ENCODE peak calls at places on chromosome 15, in ten cellular contexts. One of them, this sample, is unnamed.
A peak's percentile ranks its signal among the peaks of the same experiment; 100 is the strongest.

GRCh38 chr15:71874245-71874644 is 63.9 kb downstream of the NR2E3 start:
- DNase-seq in aorta: no peak
- DNase-seq in GM23248: no peak
- DNase-seq in colonic mucosa: no peak
- DNase-seq in breast epithelium: no peak
- DNase-seq in heart left ventricle: no peak
- DNase-seq in CD4-positive, alpha-beta T cell: no peak
- DNase-seq in right atrium auricular region: no peak
- DNase-seq in neural progenitor cell: no peak
- DNase-seq in spleen: no peak
- DNase-seq in this sample: no peak

GRCh38 chr15:74587924-74588323 is 27.7 kb upstream of the CLK3 start:
- DNase-seq in aorta: no peak
- DNase-seq in GM23248: peak; percentile 10
- DNase-seq in colonic mucosa: no peak
- DNase-seq in breast epithelium: no peak
- DNase-seq in heart left ventricle: no peak
- DNase-seq in CD4-positive, alpha-beta T cell: no peak
- DNase-seq in right atrium auricular region: no peak
- DNase-seq in neural progenitor cell: no peak
- DNase-seq in spleen: peak; percentile 13
- DNase-seq in this sample: no peak

GRCh38 chr15:88586401-88587162 is 34.6 kb upstream of the AEN start:
- DNase-seq in aorta: no peak
- DNase-seq in GM23248: peak; percentile 25
- DNase-seq in colonic mucosa: no peak
- DNase-seq in breast epithelium: no peak
- DNase-seq in heart left ventricle: no peak
- DNase-seq in CD4-positive, alpha-beta T cell: no peak
- DNase-seq in right atrium auricular region: no peak
- DNase-seq in neural progenitor cell: no peak
- DNase-seq in spleen: no peak
- DNase-seq in this sample: no peak

GRCh38 chr15:27324871-27325270 is 353.9 kb downstream of the GABRG3 start:
- DNase-seq in aorta: no peak
- DNase-seq in GM23248: no peak
- DNase-seq in colonic mucosa: no peak
- DNase-seq in breast epithelium: no peak
- DNase-seq in heart left ventricle: no peak
- DNase-seq in CD4-positive, alpha-beta T cell: no peak
- DNase-seq in right atrium auricular region: no peak
- DNase-seq in neural progenitor cell: no peak
- DNase-seq in spleen: no peak
- DNase-seq in this sample: no peak

GRCh38 chr15:91867581-91868026 is 14.1 kb downstream of the SLCO3A1 start:
- DNase-seq in aorta: peak; percentile 84
- DNase-seq in GM23248: peak; percentile 97
- DNase-seq in colonic mucosa: peak; percentile 88
- DNase-seq in breast epithelium: peak; percentile 59
- DNase-seq in heart left ventricle: peak; percentile 83
- DNase-seq in CD4-positive, alpha-beta T cell: no peak
- DNase-seq in right atrium auricular region: peak; percentile 88
- DNase-seq in neural progenitor cell: no peak
- DNase-seq in spleen: peak; percentile 83
- DNase-seq in this sample: peak; percentile 57

GRCh38 chr15:60208708-60209107 is 189.1 kb downstream of the ANXA2 start:
- DNase-seq in aorta: no peak
- DNase-seq in GM23248: peak; percentile 9
- DNase-seq in colonic mucosa: no peak
- DNase-seq in breast epithelium: no peak
- DNase-seq in heart left ventricle: no peak
- DNase-seq in CD4-positive, alpha-beta T cell: no peak
- DNase-seq in right atrium auricular region: no peak
- DNase-seq in neural progenitor cell: no peak
- DNase-seq in spleen: no peak
- DNase-seq in this sample: no peak

GRCh38 chr15:68310178-68310810 is 32.7 kb downstream of the FEM1B start:
- DNase-seq in aorta: no peak
- DNase-seq in GM23248: no peak
- DNase-seq in colonic mucosa: peak; percentile 15
- DNase-seq in breast epithelium: no peak
- DNase-seq in heart left ventricle: peak; percentile 57
- DNase-seq in CD4-positive, alpha-beta T cell: no peak
- DNase-seq in right atrium auricular region: peak; percentile 57
- DNase-seq in neural progenitor cell: no peak
- DNase-seq in spleen: peak; percentile 47
- DNase-seq in this sample: no peak

GRCh38 chr15:33021806-33022389 is 172.6 kb downstream of the FMN1 start:
- DNase-seq in aorta: no peak
- DNase-seq in GM23248: peak; percentile 79
- DNase-seq in colonic mucosa: peak; percentile 46
- DNase-seq in breast epithelium: no peak
- DNase-seq in heart left ventricle: no peak
- DNase-seq in CD4-positive, alpha-beta T cell: no peak
- DNase-seq in right atrium auricular region: no peak
- DNase-seq in neural progenitor cell: peak; percentile 70
- DNase-seq in spleen: no peak
- DNase-seq in this sample: peak; percentile 34

GRCh38 chr15:72116680-72117447 is 1.1 kb downstream of the MYO9A start:
- DNase-seq in aorta: peak; percentile 58
- DNase-seq in GM23248: peak; percentile 59
- DNase-seq in colonic mucosa: no peak
- DNase-seq in breast epithelium: no peak
- DNase-seq in heart left ventricle: no peak
- DNase-seq in CD4-positive, alpha-beta T cell: no peak
- DNase-seq in right atrium auricular region: peak; percentile 62
- DNase-seq in neural progenitor cell: peak; percentile 63
- DNase-seq in spleen: no peak
- DNase-seq in this sample: no peak

GRCh38 chr15:76359152-76359551 is 22.6 kb downstream of the ISL2 start:
- DNase-seq in aorta: no peak
- DNase-seq in GM23248: no peak
- DNase-seq in colonic mucosa: no peak
- DNase-seq in breast epithelium: no peak
- DNase-seq in heart left ventricle: no peak
- DNase-seq in CD4-positive, alpha-beta T cell: no peak
- DNase-seq in right atrium auricular region: no peak
- DNase-seq in neural progenitor cell: no peak
- DNase-seq in spleen: no peak
- DNase-seq in this sample: no peak

GRCh38 chr15:92098869-92099268 is 245.4 kb downstream of the SLCO3A1 start:
- DNase-seq in aorta: no peak
- DNase-seq in GM23248: no peak
- DNase-seq in colonic mucosa: peak; percentile 28
- DNase-seq in breast epithelium: no peak
- DNase-seq in heart left ventricle: no peak
- DNase-seq in CD4-positive, alpha-beta T cell: no peak
- DNase-seq in right atrium auricular region: no peak
- DNase-seq in neural progenitor cell: peak; percentile 65
- DNase-seq in spleen: no peak
- DNase-seq in this sample: no peak

GRCh38 chr15:26972636-26973035 is 1.7 kb downstream of the GABRG3 start:
- DNase-seq in aorta: no peak
- DNase-seq in GM23248: peak; percentile 15
- DNase-seq in colonic mucosa: no peak
- DNase-seq in breast epithelium: no peak
- DNase-seq in heart left ventricle: no peak
- DNase-seq in CD4-positive, alpha-beta T cell: no peak
- DNase-seq in right atrium auricular region: no peak
- DNase-seq in neural progenitor cell: no peak
- DNase-seq in spleen: no peak
- DNase-seq in this sample: no peak

GRCh38 chr15:71237456-71238188 is 122.4 kb downstream of the THSD4 start:
- DNase-seq in aorta: no peak
- DNase-seq in GM23248: peak; percentile 100
- DNase-seq in colonic mucosa: peak; percentile 84
- DNase-seq in breast epithelium: no peak
- DNase-seq in heart left ventricle: peak; percentile 82
- DNase-seq in CD4-positive, alpha-beta T cell: no peak
- DNase-seq in right atrium auricular region: peak; percentile 79
- DNase-seq in neural progenitor cell: no peak
- DNase-seq in spleen: no peak
- DNase-seq in this sample: peak; percentile 51

GRCh38 chr15:59244337-59244736 is 37.7 kb downstream of the LDHAL6B start:
- DNase-seq in aorta: no peak
- DNase-seq in GM23248: no peak
- DNase-seq in colonic mucosa: no peak
- DNase-seq in breast epithelium: no peak
- DNase-seq in heart left ventricle: no peak
- DNase-seq in CD4-positive, alpha-beta T cell: no peak
- DNase-seq in right atrium auricular region: no peak
- DNase-seq in neural progenitor cell: no peak
- DNase-seq in spleen: no peak
- DNase-seq in this sample: no peak

GRCh38 chr15:28098360-28098765 is 752 bp downstream of the OCA2 start:
- DNase-seq in aorta: no peak
- DNase-seq in GM23248: no peak
- DNase-seq in colonic mucosa: no peak
- DNase-seq in breast epithelium: no peak
- DNase-seq in heart left ventricle: no peak
- DNase-seq in CD4-positive, alpha-beta T cell: no peak
- DNase-seq in right atrium auricular region: peak; percentile 55
- DNase-seq in neural progenitor cell: no peak
- DNase-seq in spleen: peak; percentile 63
- DNase-seq in this sample: no peak

GRCh38 chr15:86591994-86592746 is 512.5 kb downstream of the AGBL1 start:
- DNase-seq in aorta: no peak
- DNase-seq in GM23248: no peak
- DNase-seq in colonic mucosa: peak; percentile 26
- DNase-seq in breast epithelium: no peak
- DNase-seq in heart left ventricle: peak; percentile 76
- DNase-seq in CD4-positive, alpha-beta T cell: no peak
- DNase-seq in right atrium auricular region: no peak
- DNase-seq in neural progenitor cell: no peak
- DNase-seq in spleen: no peak
- DNase-seq in this sample: no peak

GRCh38 chr15:27906802-27907201 is 192.3 kb downstream of the OCA2 start:
- DNase-seq in aorta: no peak
- DNase-seq in GM23248: no peak
- DNase-seq in colonic mucosa: no peak
- DNase-seq in breast epithelium: no peak
- DNase-seq in heart left ventricle: no peak
- DNase-seq in CD4-positive, alpha-beta T cell: no peak
- DNase-seq in right atrium auricular region: no peak
- DNase-seq in neural progenitor cell: no peak
- DNase-seq in spleen: no peak
- DNase-seq in this sample: no peak

GRCh38 chr15:83206387-83206970 is 1.1 kb downstream of the HDGFL3 start:
- DNase-seq in aorta: no peak
- DNase-seq in GM23248: peak; percentile 38
- DNase-seq in colonic mucosa: peak; percentile 21
- DNase-seq in breast epithelium: no peak
- DNase-seq in heart left ventricle: no peak
- DNase-seq in CD4-positive, alpha-beta T cell: no peak
- DNase-seq in right atrium auricular region: no peak
- DNase-seq in neural progenitor cell: no peak
- DNase-seq in spleen: no peak
- DNase-seq in this sample: no peak
- H3K27ac ChIP-seq in aorta: peak overlapping the region; percentile 85
- H3K27ac ChIP-seq in GM23248: peak overlapping the region; percentile 27
- H3K27ac ChIP-seq in colonic mucosa: peak overlapping the region; percentile 60
- H3K27ac ChIP-seq in breast epithelium: peak overlapping the region; percentile 92
- H3K27ac ChIP-seq in heart left ventricle: peak overlapping the region; percentile 94
- H3K27ac ChIP-seq in CD4-positive, alpha-beta T cell: no peak overlapping the region
- H3K27ac ChIP-seq in right atrium auricular region: peak overlapping the region; percentile 91
- H3K27ac ChIP-seq in neural progenitor cell: peak overlapping the region; percentile 75
- H3K27ac ChIP-seq in spleen: peak overlapping the region; percentile 89
- H3K27ac ChIP-seq in this sample: peak overlapping the region; percentile 66

GRCh38 chr15:44087578-44088190 is 107.4 kb downstream of the FRMD5 start:
- DNase-seq in aorta: no peak
- DNase-seq in GM23248: peak; percentile 91
- DNase-seq in colonic mucosa: no peak
- DNase-seq in breast epithelium: no peak
- DNase-seq in heart left ventricle: no peak
- DNase-seq in CD4-positive, alpha-beta T cell: no peak
- DNase-seq in right atrium auricular region: no peak
- DNase-seq in neural progenitor cell: no peak
- DNase-seq in spleen: no peak
- DNase-seq in this sample: peak; percentile 65
- H3K27ac ChIP-seq in aorta: no peak overlapping the region
- H3K27ac ChIP-seq in GM23248: peak overlapping the region; percentile 70
- H3K27ac ChIP-seq in colonic mucosa: no peak overlapping the region
- H3K27ac ChIP-seq in breast epithelium: no peak overlapping the region
- H3K27ac ChIP-seq in heart left ventricle: no peak overlapping the region
- H3K27ac ChIP-seq in CD4-positive, alpha-beta T cell: no peak overlapping the region
- H3K27ac ChIP-seq in right atrium auricular region: no peak overlapping the region
- H3K27ac ChIP-seq in neural progenitor cell: no peak overlapping the region
- H3K27ac ChIP-seq in spleen: no peak overlapping the region
- H3K27ac ChIP-seq in this sample: no peak overlapping the region

GRCh38 chr15:77993374-77993911 is 84.1 kb downstream of the TBC1D2B start:
- DNase-seq in aorta: no peak
- DNase-seq in GM23248: no peak
- DNase-seq in colonic mucosa: no peak
- DNase-seq in breast epithelium: no peak
- DNase-seq in heart left ventricle: no peak
- DNase-seq in CD4-positive, alpha-beta T cell: no peak
- DNase-seq in right atrium auricular region: no peak
- DNase-seq in neural progenitor cell: no peak
- DNase-seq in spleen: no peak
- DNase-seq in this sample: no peak
- H3K27ac ChIP-seq in aorta: peak overlapping the region; percentile 46
- H3K27ac ChIP-seq in GM23248: peak overlapping the region; percentile 94
- H3K27ac ChIP-seq in colonic mucosa: no peak overlapping the region
- H3K27ac ChIP-seq in breast epithelium: peak overlapping the region; percentile 76
- H3K27ac ChIP-seq in heart left ventricle: peak overlapping the region; percentile 71
- H3K27ac ChIP-seq in CD4-positive, alpha-beta T cell: no peak overlapping the region
- H3K27ac ChIP-seq in right atrium auricular region: peak overlapping the region; percentile 74
- H3K27ac ChIP-seq in neural progenitor cell: no peak overlapping the region
- H3K27ac ChIP-seq in spleen: peak overlapping the region; percentile 69
- H3K27ac ChIP-seq in this sample: no peak overlapping the region

GRCh38 chr15:65399997-65400396 is 22.2 kb upstream of the IGDCC3 start:
- DNase-seq in aorta: peak; percentile 36
- DNase-seq in GM23248: no peak
- DNase-seq in colonic mucosa: no peak
- DNase-seq in breast epithelium: no peak
- DNase-seq in heart left ventricle: no peak
- DNase-seq in CD4-positive, alpha-beta T cell: no peak
- DNase-seq in right atrium auricular region: no peak
- DNase-seq in neural progenitor cell: no peak
- DNase-seq in spleen: no peak
- DNase-seq in this sample: no peak
- H3K27ac ChIP-seq in aorta: no peak overlapping the region
- H3K27ac ChIP-seq in GM23248: no peak overlapping the region
- H3K27ac ChIP-seq in colonic mucosa: no peak overlapping the region
- H3K27ac ChIP-seq in breast epithelium: no peak overlapping the region
- H3K27ac ChIP-seq in heart left ventricle: no peak overlapping the region
- H3K27ac ChIP-seq in CD4-positive, alpha-beta T cell: no peak overlapping the region
- H3K27ac ChIP-seq in right atrium auricular region: no peak overlapping the region
- H3K27ac ChIP-seq in neural progenitor cell: no peak overlapping the region
- H3K27ac ChIP-seq in spleen: no peak overlapping the region
- H3K27ac ChIP-seq in this sample: no peak overlapping the region

GRCh38 chr15:77475898-77476297 is 55.2 kb downstream of the HMG20A start:
- DNase-seq in aorta: no peak
- DNase-seq in GM23248: no peak
- DNase-seq in colonic mucosa: no peak
- DNase-seq in breast epithelium: no peak
- DNase-seq in heart left ventricle: no peak
- DNase-seq in CD4-positive, alpha-beta T cell: no peak
- DNase-seq in right atrium auricular region: no peak
- DNase-seq in neural progenitor cell: peak; percentile 36
- DNase-seq in spleen: no peak
- DNase-seq in this sample: no peak
- H3K27ac ChIP-seq in aorta: no peak overlapping the region
- H3K27ac ChIP-seq in GM23248: no peak overlapping the region
- H3K27ac ChIP-seq in colonic mucosa: no peak overlapping the region
- H3K27ac ChIP-seq in breast epithelium: no peak overlapping the region
- H3K27ac ChIP-seq in heart left ventricle: no peak overlapping the region
- H3K27ac ChIP-seq in CD4-positive, alpha-beta T cell: no peak overlapping the region
- H3K27ac ChIP-seq in right atrium auricular region: peak overlapping the region; percentile 83
- H3K27ac ChIP-seq in neural progenitor cell: no peak overlapping the region
- H3K27ac ChIP-seq in spleen: no peak overlapping the region
- H3K27ac ChIP-seq in this sample: no peak overlapping the region